ENCODE peak calls at places on chromosome 18, in five cellular contexts. One of them, this sample, is unnamed.

GRCh38 chr18:39604836-39605235 is 2039.2 kb upstream of the CELF4 start:
- DNase-seq in neural progenitor cell: no peak
- DNase-seq in heart right ventricle: no peak
- DNase-seq in fibroblast of mammary gland: peak; percentile 65
- DNase-seq in lower leg skin: no peak
- DNase-seq in this sample: no peak

GRCh38 chr18:78494204-78494603 is 485.4 kb upstream of the SALL3 start:
- DNase-seq in neural progenitor cell: no peak
- DNase-seq in lower leg skin: no peak
- DNase-seq in fibroblast of mammary gland: peak; percentile 8
- DNase-seq in heart right ventricle: no peak
- DNase-seq in this sample: no peak

GRCh38 chr18:56975276-56975675 is 171.6 kb upstream of the BOD1L2 start:
- DNase-seq in lower leg skin: no peak
- DNase-seq in heart right ventricle: no peak
- DNase-seq in neural progenitor cell: no peak
- DNase-seq in fibroblast of mammary gland: no peak
- DNase-seq in this sample: no peak

GRCh38 chr18:10047237-10047636 is 133.4 kb downstream of the VAPA start:
- DNase-seq in fibroblast of mammary gland: peak; percentile 90
- DNase-seq in heart right ventricle: no peak
- DNase-seq in neural progenitor cell: no peak
- DNase-seq in lower leg skin: no peak
- DNase-seq in this sample: peak; percentile 69

GRCh38 chr18:3354506-3354905 is 92.6 kb downstream of the MYL12B start:
- DNase-seq in neural progenitor cell: no peak
- DNase-seq in lower leg skin: no peak
- DNase-seq in heart right ventricle: no peak
- DNase-seq in fibroblast of mammary gland: no peak
- DNase-seq in this sample: no peak

GRCh38 chr18:27685807-27686412 is 491.0 kb downstream of the CDH2 start:
- DNase-seq in lower leg skin: no peak
- DNase-seq in heart right ventricle: no peak
- DNase-seq in neural progenitor cell: peak; percentile 47
- DNase-seq in fibroblast of mammary gland: peak; percentile 45
- DNase-seq in this sample: peak; percentile 19

GRCh38 chr18:985301-985700 is 80.6 kb downstream of the ADCYAP1 start:
- DNase-seq in neural progenitor cell: peak; percentile 52
- DNase-seq in heart right ventricle: peak; percentile 37
- DNase-seq in lower leg skin: no peak
- DNase-seq in fibroblast of mammary gland: no peak
- DNase-seq in this sample: no peak

GRCh38 chr18:63439334-63439733 is 17.1 kb upstream of the VPS4B start:
- DNase-seq in neural progenitor cell: peak; percentile 71
- DNase-seq in lower leg skin: no peak
- DNase-seq in heart right ventricle: peak; percentile 52
- DNase-seq in fibroblast of mammary gland: peak; percentile 76
- DNase-seq in this sample: peak; percentile 39

GRCh38 chr18:24368749-24369148 is 28.9 kb downstream of the OSBPL1A start:
- DNase-seq in lower leg skin: no peak
- DNase-seq in neural progenitor cell: no peak
- DNase-seq in fibroblast of mammary gland: no peak
- DNase-seq in heart right ventricle: no peak
- DNase-seq in this sample: no peak

DNA sequence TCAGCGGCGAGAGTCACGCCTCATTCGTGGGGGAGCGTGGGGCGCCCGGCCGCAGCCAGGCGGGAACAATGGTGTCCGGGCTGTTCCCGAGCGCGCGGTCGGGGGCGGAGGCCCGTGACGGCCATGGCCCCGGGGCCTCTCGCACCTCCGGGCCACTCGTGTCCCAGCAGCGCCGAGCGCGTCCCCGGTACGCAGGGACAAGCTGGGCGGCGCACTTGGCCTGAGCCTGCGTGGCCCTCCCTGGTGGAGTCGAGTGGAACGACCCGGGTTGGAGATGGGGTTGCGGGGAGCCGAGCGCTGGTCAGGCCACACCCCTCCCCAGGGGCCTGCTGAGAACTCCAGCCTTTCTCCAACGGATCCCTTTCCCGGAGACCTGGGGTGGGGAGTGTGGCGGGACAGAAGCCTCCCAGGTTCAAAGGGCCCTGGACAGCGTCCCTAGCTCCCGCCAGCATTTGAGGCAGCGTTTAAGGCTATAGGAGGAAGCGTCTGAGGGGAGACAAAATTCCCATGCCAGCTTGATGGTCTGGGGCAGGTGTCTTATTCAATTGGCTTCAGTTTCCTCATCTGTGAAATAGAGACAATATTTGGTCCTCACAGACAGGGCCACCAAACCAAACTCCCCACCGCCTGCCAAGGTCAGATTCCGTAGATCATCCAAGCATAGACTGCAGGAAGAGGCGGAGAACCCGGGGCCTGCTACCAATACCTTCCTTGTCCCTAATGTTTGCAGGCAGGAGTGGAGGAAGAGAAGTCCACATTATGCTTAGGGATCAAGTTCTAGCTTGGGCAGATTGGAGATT is 545 bp downstream of the CNDP2 start:
- DNase-seq in neural progenitor cell: peak; percentile 71
- DNase-seq in fibroblast of mammary gland: peak; percentile 43
- DNase-seq in lower leg skin: peak; percentile 93
- DNase-seq in heart right ventricle: peak; percentile 67
- DNase-seq in this sample: no peak
- TF ChIP-seq CTCF in neural progenitor cell: no peak
- TF ChIP-seq CTCF in fibroblast of mammary gland: no peak
- TF ChIP-seq CTCF in lower leg skin: no peak
- TF ChIP-seq CTCF in heart right ventricle: peak; percentile 39
- TF ChIP-seq CTCF in this sample: no peak

GRCh38 chr18:58579561-58580047 is 49.3 kb downstream of the ALPK2 start:
- DNase-seq in neural progenitor cell: no peak
- DNase-seq in heart right ventricle: no peak
- DNase-seq in lower leg skin: no peak
- DNase-seq in fibroblast of mammary gland: peak; percentile 92
- DNase-seq in this sample: no peak
- H3K4me3 ChIP-seq in neural progenitor cell: no peak overlapping the region
- H3K4me3 ChIP-seq in heart right ventricle: no peak overlapping the region
- H3K4me3 ChIP-seq in lower leg skin: no peak overlapping the region
- H3K4me3 ChIP-seq in fibroblast of mammary gland: peak overlapping the region; percentile 43
- H3K4me3 ChIP-seq in this sample: peak overlapping the region; percentile 38

DNA sequence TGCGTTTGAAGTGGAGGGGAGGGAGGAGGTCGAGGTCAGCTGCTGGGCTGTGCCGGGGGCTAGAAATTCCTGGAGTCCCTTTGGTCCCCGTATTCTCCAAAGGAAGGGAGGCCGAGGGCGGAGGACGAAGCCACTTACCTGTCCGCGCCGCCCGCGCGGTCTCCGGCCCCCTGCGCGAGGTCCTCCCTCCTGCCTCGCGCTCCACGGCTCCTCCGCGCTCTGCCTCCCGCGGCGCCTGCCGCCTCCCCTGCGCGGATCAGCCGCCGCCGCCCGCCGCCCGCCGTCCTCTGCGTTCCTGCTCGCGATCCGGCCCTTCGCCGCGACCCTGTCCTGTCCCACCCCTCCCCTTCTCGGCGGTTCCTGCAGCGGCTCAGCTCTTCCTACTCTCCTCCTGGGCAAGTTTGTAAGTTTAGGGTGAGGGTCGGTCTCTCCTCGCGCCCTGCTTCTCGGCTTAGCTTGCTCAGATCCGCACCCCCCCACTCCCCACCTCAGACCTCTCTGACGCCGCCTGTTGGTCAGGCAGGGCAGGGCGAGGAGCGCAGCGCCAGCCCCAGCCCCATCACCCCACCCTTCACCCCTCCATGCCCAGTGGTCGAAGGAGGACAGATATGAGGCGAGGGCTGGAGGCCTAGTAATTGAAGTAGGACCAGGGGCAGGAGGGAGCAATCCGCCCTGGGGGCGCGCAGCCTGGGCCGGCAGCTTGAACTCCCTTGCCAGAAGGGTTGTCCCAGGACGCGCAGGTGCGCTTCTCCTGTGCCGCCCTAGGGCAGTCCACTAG is 9.7 kb upstream of the SKOR2 start:
- DNase-seq in neural progenitor cell: peak; percentile 54
- DNase-seq in heart right ventricle: no peak
- DNase-seq in fibroblast of mammary gland: no peak
- DNase-seq in lower leg skin: no peak
- DNase-seq in this sample: no peak
- TF ChIP-seq CTCF in neural progenitor cell: peak; percentile 53
- TF ChIP-seq CTCF in heart right ventricle: no peak
- TF ChIP-seq CTCF in fibroblast of mammary gland: no peak
- TF ChIP-seq CTCF in lower leg skin: no peak
- TF ChIP-seq CTCF in this sample: no peak

DNA sequence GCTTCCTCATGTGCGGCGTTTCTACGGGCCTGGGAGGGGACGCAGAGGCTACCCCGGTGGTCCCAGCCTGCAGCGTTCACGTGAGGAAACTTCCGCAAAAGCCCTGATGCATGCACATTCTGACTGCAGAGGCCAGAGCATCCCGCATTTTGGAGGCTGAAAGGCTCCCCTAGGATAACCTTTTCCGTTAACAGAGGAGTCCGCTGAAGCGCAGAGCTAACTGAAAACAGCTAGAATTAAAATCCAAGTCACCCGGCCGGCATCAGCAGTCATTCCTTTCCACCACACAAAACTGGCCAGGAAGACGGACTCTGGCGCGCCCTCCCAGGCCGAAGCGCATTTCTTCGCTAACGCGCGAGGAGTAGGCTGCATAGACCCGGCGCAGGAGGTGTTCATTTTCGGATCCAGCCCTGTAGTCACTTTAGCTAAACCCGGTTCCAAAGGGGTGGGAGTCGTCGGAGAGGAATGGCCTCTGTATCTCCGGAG is 747 bp upstream of the TUBB6 start:
- DNase-seq in fibroblast of mammary gland: peak; percentile 77
- DNase-seq in lower leg skin: peak; percentile 92
- DNase-seq in neural progenitor cell: peak; percentile 77
- DNase-seq in heart right ventricle: peak; percentile 64
- DNase-seq in this sample: no peak
- H3K4me3 ChIP-seq in fibroblast of mammary gland: peak overlapping the region; percentile 71
- H3K4me3 ChIP-seq in lower leg skin: peak overlapping the region; percentile 50
- H3K4me3 ChIP-seq in neural progenitor cell: peak overlapping the region; percentile 82
- H3K4me3 ChIP-seq in heart right ventricle: peak overlapping the region; percentile 67
- H3K4me3 ChIP-seq in this sample: peak overlapping the region; percentile 86

DNA sequence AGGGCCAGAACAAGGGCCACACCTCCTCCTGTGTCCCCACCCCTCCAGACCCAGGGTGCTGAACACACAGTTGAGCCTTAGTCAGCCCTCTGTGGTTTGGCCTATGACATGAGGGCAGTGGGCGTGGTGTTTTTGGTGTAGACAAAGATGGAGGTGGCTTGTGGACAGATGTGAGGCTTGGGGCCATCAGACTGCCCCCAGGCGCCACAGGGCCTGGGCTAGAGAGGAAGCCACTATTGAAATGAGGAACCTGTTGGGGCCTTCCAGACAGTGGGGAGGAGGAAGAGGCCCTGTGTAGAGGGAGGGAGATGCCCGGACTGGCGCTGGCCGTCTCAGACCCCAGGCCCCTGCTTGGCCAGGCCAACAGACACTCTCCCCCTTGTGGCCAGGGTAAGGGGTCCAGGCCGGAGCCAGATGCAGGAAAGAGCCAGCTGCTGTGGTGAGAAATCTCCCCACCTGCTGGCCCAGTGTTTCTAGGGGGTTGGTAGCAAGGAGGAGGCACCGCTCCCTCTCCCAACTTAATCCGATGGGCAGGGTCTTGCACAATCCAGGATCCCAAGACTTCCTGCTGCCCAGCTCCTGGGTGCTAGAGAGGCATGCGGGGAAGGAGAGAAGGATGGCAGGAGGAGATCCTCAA is 53.8 kb downstream of the SMAD7 start:
- DNase-seq in fibroblast of mammary gland: peak; percentile 67
- DNase-seq in neural progenitor cell: peak; percentile 67
- DNase-seq in lower leg skin: peak; percentile 88
- DNase-seq in heart right ventricle: peak; percentile 56
- DNase-seq in this sample: peak; percentile 32
- TF ChIP-seq CTCF in fibroblast of mammary gland: no peak
- TF ChIP-seq CTCF in neural progenitor cell: peak; percentile 57
- TF ChIP-seq CTCF in lower leg skin: no peak
- TF ChIP-seq CTCF in heart right ventricle: peak; percentile 18
- TF ChIP-seq CTCF in this sample: peak; percentile 18

GRCh38 chr18:37253424-37254255 is 312.0 kb downstream of the CELF4 start:
- DNase-seq in heart right ventricle: no peak
- DNase-seq in neural progenitor cell: peak; percentile 89
- DNase-seq in fibroblast of mammary gland: no peak
- DNase-seq in lower leg skin: no peak
- DNase-seq in this sample: no peak
- H3K4me3 ChIP-seq in heart right ventricle: no peak overlapping the region
- H3K4me3 ChIP-seq in neural progenitor cell: peak overlapping the region; percentile 84
- H3K4me3 ChIP-seq in fibroblast of mammary gland: no peak overlapping the region
- H3K4me3 ChIP-seq in lower leg skin: no peak overlapping the region
- H3K4me3 ChIP-seq in this sample: no peak overlapping the region